ENCODE peak calls at places on chromosomes 6 and 20, in four cellular contexts. S is HepG2, W is K562, E is IMR-90. P is an unnamed sample.

GRCh38 chr20:9945406-9945805 is 89.4 kb upstream of the ANKEF1 start:
- DNase-seq in E (peak), W (no peak), S (no peak), P (peak)

GRCh38 chr6:71486466-71486865 is 197.9 kb downstream of the OGFRL1 start:
- DNase-seq in S (no peak), W (no peak), E (peak), P (no peak)

GRCh38 chr6:149459761-149460160 is 25.1 kb downstream of the ZC3H12D start:
- DNase-seq in E (peak), S (no peak), W (no peak), P (no peak)

GRCh38 chr6:104789770-104790190 is 69.9 kb downstream of the HACE1 start:
- DNase-seq in S (peak), E (peak), W (no peak), P (peak)

GRCh38 chr6:130513770-130514169 is 148.0 kb downstream of the TMEM200A start:
- DNase-seq in W (no peak), S (no peak), E (peak), P (no peak)

GRCh38 chr6:79601020-79601609 is 30.0 kb upstream of the SH3BGRL2 start:
- DNase-seq in S (peak), W (no peak), E (peak), P (peak)

GRCh38 chr20:61725966-61726365 is 339.7 kb downstream of the TAF4 start:
- DNase-seq in W (no peak), E (no peak), S (no peak), P (no peak)

GRCh38 chr20:4978050-4978918 is 23.0 kb downstream of the SLC23A2 start:
- DNase-seq in W (no peak), E (no peak), S (no peak), P (no peak)

GRCh38 chr20:6045566-6045965 is 8.3 kb downstream of the LRRN4 start:
- DNase-seq in E (peak), W (no peak), S (no peak), P (no peak)

GRCh38 chr20:10423735-10424134 is 10.3 kb downstream of the MKKS start:
- DNase-seq in E (no peak), S (no peak), W (no peak), P (no peak)

GRCh38 chr6:158487495-158487894 is 72.4 kb upstream of the TMEM181 start:
- DNase-seq in W (no peak), E (peak), S (no peak), P (no peak)

GRCh38 chr6:13140972-13141371 is 187.4 kb downstream of the TBC1D7 start:
- DNase-seq in E (no peak), W (no peak), S (no peak), P (no peak)

GRCh38 chr6:84282566-84282965 is 55.1 kb upstream of the CEP162 start:
- DNase-seq in W (no peak), S (no peak), E (peak), P (no peak)

GRCh38 chr6:7590918-7591302 is 912 bp downstream of the SNRNP48 start:
- DNase-seq in E (peak), S (peak), W (peak), P (no peak)

GRCh38 chr20:20070871-20071726 is 18.8 kb downstream of the CFAP61 start:
- DNase-seq in S (peak), W (no peak), E (no peak), P (no peak)
- TF ChIP-seq MAZ in S (no peak), W (no peak), E (no peak), P (no peak)

GRCh38 chr20:48722002-48722731 is 105.6 kb downstream of the PREX1 start:
- DNase-seq in S (no peak), E (peak), W (no peak), P (no peak)
- TF ChIP-seq MAZ in S (no peak), E (no peak), W (no peak), P (no peak)

GRCh38 chr6:44203955-44204354 is 12.8 kb upstream of the MYMX start:
- DNase-seq in E (no peak), W (no peak), S (no peak), P (no peak)

GRCh38 chr6:44202972-44203750 is 13.6 kb upstream of the MYMX start:
- DNase-seq in W (no peak), E (no peak), S (no peak), P (no peak)

GRCh38 chr6:44201638-44202303 is 15.0 kb upstream of the MYMX start:
- DNase-seq in E (no peak), S (no peak), W (peak), P (no peak)

GRCh38 chr6:44201200-44201599 is 15.5 kb upstream of the MYMX start:
- DNase-seq in W (no peak), S (no peak), E (no peak), P (no peak)

DNA sequence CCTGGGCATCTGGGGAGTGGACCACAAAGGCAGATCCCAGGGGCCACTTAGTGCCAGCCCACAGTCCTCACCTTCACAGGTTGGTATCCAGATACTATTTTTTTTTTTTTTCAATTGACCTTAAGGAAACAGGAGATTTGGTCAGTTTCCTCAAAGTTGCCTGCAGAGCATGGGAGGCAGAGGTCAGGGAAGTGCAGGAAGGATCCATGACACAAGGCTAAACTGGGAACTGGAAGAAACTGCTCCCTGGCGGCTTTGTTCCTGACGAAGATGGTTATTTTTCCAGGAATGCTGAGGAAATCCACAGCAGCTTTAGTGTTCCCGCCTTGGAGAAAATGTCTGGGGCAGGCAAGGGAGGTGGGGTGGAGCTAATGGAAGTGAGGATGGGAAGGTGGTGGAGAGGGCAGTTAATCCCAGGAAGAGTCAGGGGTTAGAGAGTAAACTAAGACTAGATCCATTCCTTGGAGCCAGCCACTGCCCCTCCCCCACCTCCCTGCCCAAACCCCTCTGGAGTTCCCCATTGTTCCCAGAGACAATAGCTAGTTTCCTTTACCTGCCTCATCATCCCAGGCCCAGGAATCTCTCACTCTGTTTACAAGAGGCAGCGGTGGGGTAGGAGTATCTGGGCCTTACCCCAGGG is 14.3 kb upstream of the MYMX start:
- DNase-seq in E (no peak), S (no peak), W (no peak), P (no peak)
- TF ChIP-seq MAZ in E (no peak), S (no peak), W (no peak), P (no peak)

GRCh38 chr20:49278817-49279676 is 1.2 kb upstream of the ZNFX1 start:
- DNase-seq in W (peak), S (peak), E (no peak), P (peak)
- TF ChIP-seq MAZ in W (no peak), S (no peak), E (no peak), P (no peak)

GRCh38 chr6:142568857-142569597 is 267.2 kb downstream of the ADGRG6 start:
- DNase-seq in W (no peak), E (peak), S (no peak), P (no peak)
- TF ChIP-seq MAZ in W (no peak), E (no peak), S (no peak), P (no peak)

DNA sequence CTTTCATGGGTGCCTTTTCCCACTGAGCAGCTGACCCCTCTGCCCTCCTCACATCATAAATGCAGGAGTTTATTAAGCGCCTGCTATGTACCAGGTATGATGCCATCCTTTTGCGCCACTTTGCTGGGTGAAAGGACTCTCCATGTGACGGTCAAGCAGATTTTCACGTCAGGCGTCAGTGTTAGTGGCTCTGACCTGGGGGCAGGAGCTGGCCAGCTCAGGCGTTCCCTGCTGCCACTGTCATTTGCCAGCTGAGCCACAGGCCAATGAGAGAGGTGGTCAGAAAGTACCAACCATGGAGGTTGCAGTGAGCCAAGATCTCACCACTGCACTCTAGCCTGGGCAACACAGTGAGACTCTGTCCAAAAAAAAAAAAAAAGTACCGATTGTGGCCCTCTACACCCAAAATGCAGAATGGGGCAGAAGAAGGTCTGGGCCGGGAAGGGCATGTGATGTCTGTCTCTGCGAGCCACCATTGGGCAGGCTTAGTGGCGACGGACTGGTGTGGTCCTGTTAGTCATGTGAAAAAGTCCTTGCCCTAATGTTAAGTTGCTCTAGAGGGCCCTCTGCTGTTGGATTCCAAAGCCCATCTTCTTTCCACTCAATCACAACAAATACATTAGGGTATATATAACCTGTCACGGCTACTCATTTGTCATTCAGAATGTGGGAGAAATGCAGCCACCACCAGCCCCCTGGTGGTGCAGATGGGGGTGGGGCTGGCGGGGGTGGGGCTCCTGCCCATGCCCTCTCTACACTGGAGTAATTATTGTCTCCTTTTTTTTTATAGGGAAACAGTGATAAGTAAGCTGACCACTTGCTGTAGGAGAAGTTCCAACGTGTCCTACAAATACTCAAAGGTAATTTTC is 18.4 kb upstream of the SLC22A1 start:
- DNase-seq in S (peak), W (peak), E (peak), P (peak)
- TF ChIP-seq MAZ in S (no peak), W (no peak), E (no peak), P (no peak)

GRCh38 chr20:31476313-31476623 is 1.2 kb downstream of the REM1 start:
- DNase-seq in S (no peak), E (no peak), W (no peak), P (no peak)

GRCh38 chr20:31474097-31474436 is 860 bp downstream of the DEFB124 start:
- DNase-seq in W (no peak), S (no peak), E (no peak), P (no peak)

GRCh38 chr20:31475472-31476312 is 604 bp downstream of the REM1 start:
- DNase-seq in E (no peak), W (no peak), S (no peak), P (no peak)

GRCh38 chr20:31475032-31475431 is at the start of the genes DEFB124 and REM1:
- DNase-seq in S (no peak), E (no peak), W (peak), P (no peak)

DNA sequence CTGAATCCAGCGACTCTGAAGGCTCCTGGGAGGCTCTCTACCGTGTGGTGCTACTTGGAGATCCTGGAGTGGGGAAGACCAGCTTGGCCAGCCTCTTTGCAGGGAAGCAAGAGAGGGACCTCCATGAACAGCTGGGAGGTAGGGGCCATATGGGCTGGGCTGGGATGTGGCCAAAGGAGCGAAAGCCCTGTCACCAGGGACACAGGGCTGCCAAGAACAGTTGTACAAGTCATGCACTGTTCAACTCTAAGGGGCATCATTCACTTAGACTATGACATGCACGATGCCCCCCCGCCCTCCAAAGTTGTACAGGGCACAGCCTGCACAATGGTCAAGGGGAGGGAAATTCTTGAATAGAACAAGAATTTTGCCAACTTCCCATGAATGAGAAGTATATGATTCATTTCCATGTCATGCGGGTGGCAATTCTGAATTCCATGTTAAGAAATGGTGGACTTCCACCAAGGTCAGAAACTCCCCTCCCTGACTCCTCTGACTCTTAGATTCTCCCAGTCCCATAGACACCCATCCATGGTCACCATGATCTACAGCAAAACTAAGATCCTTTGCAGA is 1.6 kb downstream of the REM1 start:
- DNase-seq in E (no peak), W (no peak), S (no peak), P (no peak)
- TF ChIP-seq MAZ in E (no peak), W (no peak), S (no peak), P (no peak)

GRCh38 chr6:135540207-135540877 is 42.8 kb upstream of the AHI1 start:
- DNase-seq in W (no peak), S (no peak), E (peak), P (peak)
- TF ChIP-seq MAZ in W (no peak), S (no peak), E (no peak), P (no peak)

GRCh38 chr6:69303382-69303781 is 493.4 kb downstream of the LMBRD1 start:
- DNase-seq in S (no peak), W (no peak), E (no peak), P (no peak)

GRCh38 chr6:69308584-69308983 is 488.2 kb downstream of the LMBRD1 start:
- DNase-seq in W (no peak), S (no peak), E (no peak), P (no peak)

DNA sequence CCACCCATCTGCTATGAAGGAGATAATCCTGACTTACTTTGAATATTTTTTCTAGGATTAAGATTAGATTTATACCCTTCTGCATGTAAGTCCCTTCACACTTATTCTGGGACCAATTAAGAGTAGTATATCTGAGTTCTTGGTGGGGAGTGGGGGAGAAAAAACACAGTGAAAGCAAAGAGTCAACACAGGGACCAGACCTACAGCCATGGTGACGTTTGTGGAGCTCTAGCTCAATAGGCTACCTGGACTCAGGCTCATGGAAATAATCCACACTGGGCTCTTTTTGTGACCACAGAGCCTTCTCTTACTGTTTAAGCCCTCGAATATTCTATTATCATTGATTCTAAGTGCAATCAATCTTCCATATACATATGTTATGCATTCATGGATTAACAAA is 491.4 kb downstream of the LMBRD1 start:
- DNase-seq in E (no peak), W (no peak), S (no peak), P (no peak)
- TF ChIP-seq MAZ in E (no peak), W (no peak), S (no peak), P (no peak)